ENCODE peak calls at places on chromosomes 11 and 22, in eight cellular contexts. M is NCI-H1092 treated with DMSO at 0.1 percent for 48 hours, L is RWPE1, G is neural crest cell, B is IMR-90, P is psoas muscle, R is bronchial epithelial cell, K is KG1. Y is an unnamed sample.
A peak's percentile ranks its signal among the peaks of the same experiment; 100 is the strongest.

GRCh38 chr11:130478204-130478701 is 29.8 kb downstream of the ADAMTS15 start:
- DNase-seq in M (no peak), L (peak; percentile 80), G (no peak), B (peak; percentile 95), P (peak; percentile 87), R (peak; percentile 60), K (no peak), Y (peak; percentile 60)

GRCh38 chr22:50008151-50009040 is 4.2 kb downstream of the IL17REL start:
- DNase-seq in M (peak; percentile 37), L (no peak), G (no peak), B (no peak), P (no peak), R (no peak), K (no peak), Y (no peak)

GRCh38 chr11:66106786-66107599 is 36.9 kb downstream of the PACS1 start:
- DNase-seq in M (no peak), L (no peak), G (no peak), B (no peak), P (no peak), R (peak; percentile 51), K (no peak), Y (peak; percentile 45)

GRCh38 chr11:13434247-13435205 is 28.5 kb downstream of the BTBD10 start:
- DNase-seq in M (no peak), L (peak; percentile 2), G (no peak), B (peak; percentile 12), P (no peak), R (peak; percentile 61), K (no peak), Y (peak; percentile 72)

GRCh38 chr11:36139767-36140166 is 149.5 kb downstream of the COMMD9 start:
- DNase-seq in M (no peak), L (no peak), G (no peak), B (peak; percentile 49), P (no peak), R (peak; percentile 73), K (no peak), Y (peak; percentile 70)

GRCh38 chr11:35641206-35641885 is 21.2 kb upstream of the TRIM44 start:
- DNase-seq in M (no peak), L (no peak), G (no peak), B (no peak), P (no peak), R (no peak), K (no peak), Y (no peak)

GRCh38 chr11:96376796-96377195 is 12.9 kb downstream of the CCDC82 start:
- DNase-seq in M (no peak), L (no peak), G (no peak), B (no peak), P (no peak), R (no peak), K (no peak), Y (no peak)

GRCh38 chr11:73203322-73203721 is 14.8 kb upstream of the P2RY2 start:
- DNase-seq in M (no peak), L (no peak), G (no peak), B (no peak), P (no peak), R (no peak), K (no peak), Y (no peak)

GRCh38 chr11:19076744-19077589 is 16.4 kb upstream of the MRGPRX2 start:
- DNase-seq in M (peak; percentile 49), L (peak; percentile 57), G (peak; percentile 83), B (peak; percentile 19), P (peak; percentile 61), R (peak; percentile 39), K (peak; percentile 29), Y (peak; percentile 58)

GRCh38 chr11:128848815-128849455 is 18.2 kb downstream of the KCNJ1 start:
- DNase-seq in M (peak; percentile 20), L (peak; percentile 8), G (peak; percentile 78), B (peak; percentile 12), P (peak; percentile 66), R (no peak), K (peak; percentile 64), Y (peak; percentile 42)

GRCh38 chr11:1858154-1858553 is 5.3 kb downstream of the LSP1 start:
- DNase-seq in M (no peak), L (no peak), G (no peak), B (no peak), P (peak; percentile 61), R (no peak), K (no peak), Y (no peak)

GRCh38 chr11:30000986-30001385 is 15.8 kb downstream of the KCNA4 start:
- DNase-seq in M (peak; percentile 34), L (no peak), G (no peak), B (no peak), P (no peak), R (no peak), K (no peak), Y (no peak)

GRCh38 chr11:37504066-37504611 is 906.1 kb upstream of the RAG2 start:
- DNase-seq in M (no peak), L (peak; percentile 70), G (no peak), B (peak; percentile 90), P (no peak), R (peak; percentile 94), K (no peak), Y (peak; percentile 94)

Y was measured in epithelial cell of esophagus.